ENCODE peak calls at places on chromosomes 12 and 14, in six cellular contexts. O is effector memory CD8-positive, alpha-beta T cell; Y is stimulated activated CD4-positive, alpha-beta T cell treated with anti-CD3 and anti-CD28 coated beads, Interleukin-2, amount 100 ng/mL, for 48 hours; L is GDM1; D is activated T-helper 1 cell treated with anti-CD3 and anti-CD28 coated beads, Interleukin-2, amount 50 U/mL, for 16 hours; U is upper lobe of right lung. B is an unnamed sample.

GRCh38 chr14:55746533-55746932 is 166.5 kb downstream of the KTN1 start:
- DNase-seq in O (no peak), Y (no peak), L (no peak), D (no peak), U (no peak), B (no peak)

GRCh38 chr12:103586132-103586531 is 941 bp upstream of the STAB2 start:
- DNase-seq in O (no peak), Y (no peak), L (no peak), D (no peak), U (no peak), B (no peak)

GRCh38 chr12:72330291-72330690 is 58.1 kb downstream of the TRHDE start:
- DNase-seq in O (no peak), Y (no peak), L (no peak), D (no peak), U (no peak), B (no peak)

GRCh38 chr12:15706010-15706676 is 83.0 kb downstream of the EPS8 start:
- DNase-seq in O (no peak), Y (no peak), L (no peak), D (no peak), U (no peak), B (no peak)

GRCh38 chr12:89179983-89180382 is 172.3 kb downstream of the DUSP6 start:
- DNase-seq in O (no peak), Y (no peak), L (no peak), D (no peak), U (no peak), B (no peak)

GRCh38 chr14:80974338-80975078 is 19.1 kb downstream of the TSHR start:
- DNase-seq in O (no peak), Y (no peak), L (no peak), D (no peak), U (no peak), B (no peak)

GRCh38 chr12:69534389-69534822 is 50.9 kb upstream of the CCT2 start:
- DNase-seq in O (no peak), Y (no peak), L (no peak), D (no peak), U (no peak), B (no peak)

GRCh38 chr12:111819191-111820158 is 22.6 kb upstream of the MAPKAPK5 start:
- DNase-seq in O (no peak), Y (no peak), L (no peak), D (no peak), U (no peak), B (no peak)

GRCh38 chr12:57476993-57477709 is 2.5 kb downstream of the ARHGAP9 start:
- DNase-seq in O (no peak), Y (no peak), L (no peak), D (no peak), U (no peak), B (no peak)

GRCh38 chr14:52325632-52326031 is 11.5 kb downstream of the PTGER2 start:
- DNase-seq in O (no peak), Y (no peak), L (no peak), D (no peak), U (no peak), B (no peak)

GRCh38 chr14:67934087-67934486 is 114.5 kb downstream of the RAD51B start:
- DNase-seq in O (peak), Y (no peak), L (peak), D (no peak), U (no peak), B (no peak)

B was measured in central memory CD8-positive, alpha-beta T cell.